ENCODE peak calls at places on chromosomes 12 and 14, in seven cellular contexts. One of them, this sample, is unnamed.

GRCh38 chr12:121282072-121282742 is 14.3 kb downstream of the CAMKK2 start:
- DNase-seq in HCT116: no peak
- DNase-seq in NB4: no peak
- DNase-seq in A549: no peak
- DNase-seq in suprapubic skin: no peak
- DNase-seq in stomach: no peak
- DNase-seq in uterus: no peak
- DNase-seq in this sample: no peak

GRCh38 chr14:105941226-105942166 is 415.1 kb downstream of the TMEM121 start:
- DNase-seq in suprapubic skin: no peak
- DNase-seq in HCT116: no peak
- DNase-seq in A549: no peak
- DNase-seq in uterus: no peak
- DNase-seq in NB4: no peak
- DNase-seq in stomach: no peak
- DNase-seq in this sample: no peak

GRCh38 chr14:89773151-89773550 is 181.4 kb downstream of the EFCAB11 start:
- DNase-seq in suprapubic skin: no peak
- DNase-seq in NB4: no peak
- DNase-seq in stomach: no peak
- DNase-seq in A549: no peak
- DNase-seq in HCT116: no peak
- DNase-seq in uterus: no peak
- DNase-seq in this sample: no peak

GRCh38 chr14:80981156-80981555 is 25.7 kb downstream of the TSHR start:
- DNase-seq in uterus: no peak
- DNase-seq in NB4: no peak
- DNase-seq in suprapubic skin: no peak
- DNase-seq in stomach: no peak
- DNase-seq in HCT116: no peak
- DNase-seq in A549: no peak
- DNase-seq in this sample: no peak

GRCh38 chr14:101442451-101442850 is 118.8 kb upstream of the DIO3 start:
- DNase-seq in NB4: peak
- DNase-seq in uterus: no peak
- DNase-seq in A549: no peak
- DNase-seq in suprapubic skin: no peak
- DNase-seq in HCT116: no peak
- DNase-seq in stomach: no peak
- DNase-seq in this sample: no peak

GRCh38 chr14:34051966-34052657 is 101.2 kb upstream of the EGLN3 start:
- DNase-seq in HCT116: peak
- DNase-seq in uterus: peak
- DNase-seq in NB4: peak
- DNase-seq in stomach: no peak
- DNase-seq in suprapubic skin: no peak
- DNase-seq in A549: peak
- DNase-seq in this sample: no peak

GRCh38 chr12:2832550-2833127 is 2.2 kb downstream of the NRIP2 start:
- DNase-seq in suprapubic skin: no peak
- DNase-seq in uterus: no peak
- DNase-seq in stomach: no peak
- DNase-seq in HCT116: no peak
- DNase-seq in A549: no peak
- DNase-seq in NB4: no peak
- DNase-seq in this sample: no peak

GRCh38 chr12:32494676-32495075 is 95.3 kb downstream of the FGD4 start:
- DNase-seq in suprapubic skin: no peak
- DNase-seq in NB4: no peak
- DNase-seq in stomach: no peak
- DNase-seq in uterus: no peak
- DNase-seq in A549: no peak
- DNase-seq in HCT116: no peak
- DNase-seq in this sample: no peak

GRCh38 chr14:104746951-104747481 is 5.9 kb upstream of the SIVA1 start:
- DNase-seq in uterus: no peak
- DNase-seq in HCT116: no peak
- DNase-seq in A549: no peak
- DNase-seq in NB4: no peak
- DNase-seq in stomach: peak
- DNase-seq in suprapubic skin: no peak
- DNase-seq in this sample: no peak

GRCh38 chr12:74334770-74335169 is 202.9 kb upstream of the ATXN7L3B start:
- DNase-seq in uterus: no peak
- DNase-seq in NB4: no peak
- DNase-seq in HCT116: peak
- DNase-seq in A549: peak
- DNase-seq in stomach: no peak
- DNase-seq in suprapubic skin: no peak
- DNase-seq in this sample: no peak

GRCh38 chr12:109124878-109125648 is 8.7 kb downstream of the ACACB start:
- DNase-seq in stomach: no peak
- DNase-seq in A549: no peak
- DNase-seq in suprapubic skin: peak
- DNase-seq in HCT116: no peak
- DNase-seq in NB4: no peak
- DNase-seq in uterus: no peak
- DNase-seq in this sample: no peak

GRCh38 chr12:74780458-74781241 is 243.0 kb downstream of the ATXN7L3B start:
- DNase-seq in suprapubic skin: no peak
- DNase-seq in stomach: no peak
- DNase-seq in NB4: no peak
- DNase-seq in A549: no peak
- DNase-seq in uterus: no peak
- DNase-seq in HCT116: no peak
- DNase-seq in this sample: no peak

GRCh38 chr14:52043690-52044089 is 25.2 kb downstream of the NID2 start:
- DNase-seq in NB4: peak
- DNase-seq in A549: peak
- DNase-seq in suprapubic skin: no peak
- DNase-seq in stomach: peak
- DNase-seq in uterus: no peak
- DNase-seq in HCT116: peak
- DNase-seq in this sample: no peak

GRCh38 chr12:23204933-23205778 is 580.2 kb downstream of the ETNK1 start:
- DNase-seq in suprapubic skin: no peak
- DNase-seq in HCT116: peak
- DNase-seq in NB4: peak
- DNase-seq in A549: peak
- DNase-seq in stomach: no peak
- DNase-seq in uterus: no peak
- DNase-seq in this sample: no peak

GRCh38 chr12:127565241-127565640 is 701.7 kb upstream of the TMEM132C start:
- DNase-seq in stomach: no peak
- DNase-seq in NB4: no peak
- DNase-seq in uterus: no peak
- DNase-seq in suprapubic skin: no peak
- DNase-seq in HCT116: no peak
- DNase-seq in A549: no peak
- DNase-seq in this sample: no peak

GRCh38 chr14:72613975-72614319 is 280.0 kb downstream of the DPF3 start:
- DNase-seq in stomach: no peak
- DNase-seq in NB4: no peak
- DNase-seq in A549: no peak
- DNase-seq in uterus: no peak
- DNase-seq in HCT116: no peak
- DNase-seq in suprapubic skin: no peak
- DNase-seq in this sample: peak

DNA sequence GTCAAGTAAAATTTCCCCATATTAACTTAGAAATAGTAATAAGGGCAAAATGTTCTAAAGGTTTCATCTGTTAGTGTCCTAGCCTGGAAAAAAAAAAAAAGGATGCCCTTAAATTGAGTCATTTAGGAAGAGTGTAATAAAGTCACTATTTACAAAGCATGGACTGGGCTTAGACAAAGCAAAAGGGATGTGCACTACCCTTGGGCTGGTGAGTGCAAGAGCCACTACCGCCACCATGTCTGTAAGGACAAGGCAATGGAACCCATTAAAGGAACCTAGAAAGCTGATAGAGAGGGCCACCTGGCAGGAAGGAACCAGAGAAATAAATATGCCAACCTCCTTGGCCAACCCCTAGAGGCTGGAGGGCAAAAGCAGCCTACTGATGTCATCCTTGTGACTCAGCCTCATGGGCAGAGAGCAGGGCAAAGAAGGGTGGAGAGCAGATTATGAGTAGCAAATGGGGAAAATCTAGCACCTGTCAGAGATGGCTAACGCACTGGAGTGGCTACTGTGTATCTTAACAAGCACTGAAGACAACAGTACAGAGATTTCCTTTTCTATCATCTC is 59.5 kb upstream of the FUT8 start:
- DNase-seq in stomach: peak
- DNase-seq in suprapubic skin: no peak
- DNase-seq in NB4: peak
- DNase-seq in HCT116: peak
- DNase-seq in A549: peak
- DNase-seq in uterus: no peak
- DNase-seq in this sample: peak
- TF ChIP-seq CTCF in stomach: no peak
- TF ChIP-seq CTCF in suprapubic skin: no peak
- TF ChIP-seq CTCF in NB4: no peak
- TF ChIP-seq CTCF in HCT116: no peak
- TF ChIP-seq CTCF in A549: no peak
- TF ChIP-seq CTCF in uterus: no peak
- TF ChIP-seq CTCF in this sample: no peak

GRCh38 chr14:23306412-23307145 is at the start of gene BCL2L2:
- DNase-seq in HCT116: peak
- DNase-seq in NB4: peak
- DNase-seq in stomach: peak
- DNase-seq in uterus: peak
- DNase-seq in A549: peak
- DNase-seq in suprapubic skin: peak
- DNase-seq in this sample: peak
- TF ChIP-seq POLR2A in HCT116: peak
- TF ChIP-seq POLR2A in NB4: peak
- TF ChIP-seq POLR2A in stomach: peak
- TF ChIP-seq POLR2A in uterus: peak
- TF ChIP-seq POLR2A in A549: peak
- TF ChIP-seq POLR2A in suprapubic skin: peak
- TF ChIP-seq POLR2A in this sample: peak

GRCh38 chr12:113422929-113423669 is 919 bp downstream of the SDSL start:
- DNase-seq in suprapubic skin: no peak
- DNase-seq in A549: no peak
- DNase-seq in stomach: no peak
- DNase-seq in uterus: no peak
- DNase-seq in HCT116: no peak
- DNase-seq in NB4: no peak
- DNase-seq in this sample: no peak

GRCh38 chr12:113425960-113426453 is 3.8 kb downstream of the SDSL start:
- DNase-seq in HCT116: no peak
- DNase-seq in uterus: no peak
- DNase-seq in NB4: peak
- DNase-seq in suprapubic skin: no peak
- DNase-seq in stomach: no peak
- DNase-seq in A549: no peak
- DNase-seq in this sample: no peak

GRCh38 chr12:113420996-113421595 is 1.1 kb upstream of the SDSL start:
- DNase-seq in stomach: no peak
- DNase-seq in A549: no peak
- DNase-seq in suprapubic skin: no peak
- DNase-seq in NB4: no peak
- DNase-seq in uterus: no peak
- DNase-seq in HCT116: no peak
- DNase-seq in this sample: no peak

GRCh38 chr12:113424915-113425823 is 3.0 kb downstream of the SDSL start:
- DNase-seq in uterus: no peak
- DNase-seq in A549: peak
- DNase-seq in suprapubic skin: no peak
- DNase-seq in HCT116: no peak
- DNase-seq in NB4: peak
- DNase-seq in stomach: peak
- DNase-seq in this sample: peak

GRCh38 chr12:113422030-113422900 is at the start of gene SDSL:
- DNase-seq in NB4: peak
- DNase-seq in suprapubic skin: peak
- DNase-seq in stomach: peak
- DNase-seq in uterus: peak
- DNase-seq in A549: peak
- DNase-seq in HCT116: peak
- DNase-seq in this sample: peak
- H3K4me3 ChIP-seq in NB4: peak
- H3K4me3 ChIP-seq in suprapubic skin: peak
- H3K4me3 ChIP-seq in stomach: peak
- H3K4me3 ChIP-seq in uterus: peak
- H3K4me3 ChIP-seq in A549: peak
- H3K4me3 ChIP-seq in HCT116: peak
- H3K4me3 ChIP-seq in this sample: no peak

DNA sequence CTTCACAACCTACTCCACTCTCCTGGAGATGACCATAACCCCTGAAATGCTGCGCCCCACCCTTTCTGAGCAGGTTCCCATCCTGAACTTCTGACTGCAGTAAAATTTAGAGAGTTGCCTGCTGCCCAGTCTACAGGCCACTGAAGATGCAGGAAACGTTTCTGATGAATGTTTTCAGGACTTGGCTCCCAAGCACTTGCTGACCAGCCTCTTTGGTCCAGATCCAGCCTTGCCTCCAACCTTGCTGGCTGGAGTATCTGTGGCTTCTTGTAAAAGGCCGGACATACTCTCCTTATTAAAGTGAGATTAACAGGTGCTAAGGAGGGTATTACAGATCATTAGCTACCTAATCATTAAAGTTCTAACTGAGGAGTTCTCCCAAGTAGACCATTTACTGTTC is 70.3 kb upstream of the STXBP6 start:
- DNase-seq in NB4: no peak
- DNase-seq in uterus: no peak
- DNase-seq in stomach: no peak
- DNase-seq in suprapubic skin: no peak
- DNase-seq in A549: no peak
- DNase-seq in HCT116: no peak
- DNase-seq in this sample: no peak
- TF ChIP-seq CTCF in NB4: no peak
- TF ChIP-seq CTCF in uterus: no peak
- TF ChIP-seq CTCF in stomach: no peak
- TF ChIP-seq CTCF in suprapubic skin: no peak
- TF ChIP-seq CTCF in A549: no peak
- TF ChIP-seq CTCF in HCT116: no peak
- TF ChIP-seq CTCF in this sample: no peak

DNA sequence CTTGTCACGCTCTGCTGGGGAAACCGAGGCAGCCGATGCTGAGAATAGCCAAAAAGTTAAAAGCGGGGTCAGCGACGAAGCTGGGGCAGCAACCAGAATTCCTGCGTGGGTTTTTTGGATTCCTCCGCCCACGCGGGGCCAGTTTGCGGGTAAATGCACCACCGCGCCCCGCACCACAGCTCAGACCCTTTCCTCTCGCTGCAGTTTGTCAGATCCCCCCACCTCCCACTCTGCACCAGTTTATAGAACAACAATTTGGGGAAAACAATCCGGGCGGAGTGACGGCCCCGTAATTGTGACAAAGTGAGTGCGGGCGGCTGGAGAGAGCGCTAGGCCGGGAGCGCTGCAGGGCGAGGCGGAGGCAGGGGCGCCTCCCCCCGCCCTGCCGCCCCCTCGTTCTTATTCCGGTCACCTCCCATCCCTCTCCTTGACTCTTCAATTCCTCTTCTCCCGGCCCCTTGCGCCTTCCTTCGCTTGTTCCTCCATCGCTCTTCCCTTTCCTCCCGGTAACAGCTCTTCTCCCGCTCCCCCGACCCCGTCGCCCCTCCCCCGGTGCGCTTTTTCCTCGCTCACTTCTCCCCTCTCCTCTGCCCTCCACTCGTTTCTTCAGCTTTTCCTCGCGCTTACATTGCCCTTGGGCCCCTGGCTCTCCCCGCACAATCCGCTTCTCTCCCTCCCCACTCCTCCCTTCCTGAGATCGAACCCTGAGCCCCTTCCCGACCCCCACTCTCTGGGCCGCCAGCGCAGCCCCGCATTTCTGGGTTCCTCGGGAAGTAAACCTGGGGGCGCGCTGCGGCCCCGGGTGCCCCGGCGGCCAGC is 639 bp upstream of the DNAJC22 start:
- DNase-seq in uterus: no peak
- DNase-seq in A549: no peak
- DNase-seq in NB4: no peak
- DNase-seq in stomach: peak
- DNase-seq in HCT116: no peak
- DNase-seq in suprapubic skin: peak
- DNase-seq in this sample: peak
- TF ChIP-seq POLR2A in uterus: no peak
- TF ChIP-seq POLR2A in A549: no peak
- TF ChIP-seq POLR2A in NB4: no peak
- TF ChIP-seq POLR2A in stomach: no peak
- TF ChIP-seq POLR2A in HCT116: no peak
- TF ChIP-seq POLR2A in suprapubic skin: no peak
- TF ChIP-seq POLR2A in this sample: no peak